ENCODE peak calls at places on chromosomes 11 and 22, in nine cellular contexts. One of them, this sample, is unnamed.

GRCh38 chr22:26949193-26949592 is 291.8 kb downstream of the MIAT start:
- DNase-seq in activated T-helper 1 cell treated with anti-CD3 and anti-CD28 coated beads, Interleukin-2, amount 50 U/mL, for 16 hours: no peak
- DNase-seq in astrocyte of the spinal cord: no peak
- DNase-seq in stimulated activated naive CD4-positive, alpha-beta T cell: no peak
- DNase-seq in lower leg skin: no peak
- DNase-seq in activated CD8-positive, alpha-beta memory T cell treated with anti-CD3 and anti-CD28 coated beads, Interleukin-2, amount 10 ng/mL, durations not matched to agents 7 days and 5 days: no peak
- DNase-seq in CD8-positive, alpha-beta memory T cell: no peak
- DNase-seq in activated CD4-positive, alpha-beta T cell treated with anti-CD3 and anti-CD28 coated beads, Interleukin-2, amount 10 ng/mL, durations not matched to agents 24 days and 14 days: peak; percentile 71
- DNase-seq in epithelial cell of esophagus: peak; percentile 24
- DNase-seq in this sample: peak; percentile 11

GRCh38 chr11:21582791-21583190 is 610.1 kb upstream of the ANO5 start:
- DNase-seq in activated T-helper 1 cell treated with anti-CD3 and anti-CD28 coated beads, Interleukin-2, amount 50 U/mL, for 16 hours: no peak
- DNase-seq in astrocyte of the spinal cord: no peak
- DNase-seq in stimulated activated naive CD4-positive, alpha-beta T cell: no peak
- DNase-seq in activated CD4-positive, alpha-beta T cell treated with anti-CD3 and anti-CD28 coated beads, Interleukin-2, amount 10 ng/mL, durations not matched to agents 24 days and 14 days: no peak
- DNase-seq in epithelial cell of esophagus: no peak
- DNase-seq in CD8-positive, alpha-beta memory T cell: no peak
- DNase-seq in activated CD8-positive, alpha-beta memory T cell treated with anti-CD3 and anti-CD28 coated beads, Interleukin-2, amount 10 ng/mL, durations not matched to agents 7 days and 5 days: no peak
- DNase-seq in lower leg skin: no peak
- DNase-seq in this sample: no peak

GRCh38 chr11:115581871-115582639 is 77.8 kb upstream of the CADM1 start:
- DNase-seq in activated CD8-positive, alpha-beta memory T cell treated with anti-CD3 and anti-CD28 coated beads, Interleukin-2, amount 10 ng/mL, durations not matched to agents 7 days and 5 days: no peak
- DNase-seq in stimulated activated naive CD4-positive, alpha-beta T cell: no peak
- DNase-seq in lower leg skin: no peak
- DNase-seq in epithelial cell of esophagus: no peak
- DNase-seq in activated CD4-positive, alpha-beta T cell treated with anti-CD3 and anti-CD28 coated beads, Interleukin-2, amount 10 ng/mL, durations not matched to agents 24 days and 14 days: no peak
- DNase-seq in activated T-helper 1 cell treated with anti-CD3 and anti-CD28 coated beads, Interleukin-2, amount 50 U/mL, for 16 hours: no peak
- DNase-seq in CD8-positive, alpha-beta memory T cell: no peak
- DNase-seq in astrocyte of the spinal cord: peak; percentile 6
- DNase-seq in this sample: no peak

GRCh38 chr11:112355726-112356125 is 95.1 kb upstream of the PLET1 start:
- DNase-seq in stimulated activated naive CD4-positive, alpha-beta T cell: no peak
- DNase-seq in activated T-helper 1 cell treated with anti-CD3 and anti-CD28 coated beads, Interleukin-2, amount 50 U/mL, for 16 hours: no peak
- DNase-seq in CD8-positive, alpha-beta memory T cell: no peak
- DNase-seq in lower leg skin: no peak
- DNase-seq in astrocyte of the spinal cord: no peak
- DNase-seq in epithelial cell of esophagus: peak; percentile 55
- DNase-seq in activated CD8-positive, alpha-beta memory T cell treated with anti-CD3 and anti-CD28 coated beads, Interleukin-2, amount 10 ng/mL, durations not matched to agents 7 days and 5 days: no peak
- DNase-seq in activated CD4-positive, alpha-beta T cell treated with anti-CD3 and anti-CD28 coated beads, Interleukin-2, amount 10 ng/mL, durations not matched to agents 24 days and 14 days: no peak
- DNase-seq in this sample: peak; percentile 16

GRCh38 chr11:87460842-87461637 is 423.3 kb downstream of the TMEM135 start:
- DNase-seq in activated T-helper 1 cell treated with anti-CD3 and anti-CD28 coated beads, Interleukin-2, amount 50 U/mL, for 16 hours: no peak
- DNase-seq in activated CD8-positive, alpha-beta memory T cell treated with anti-CD3 and anti-CD28 coated beads, Interleukin-2, amount 10 ng/mL, durations not matched to agents 7 days and 5 days: no peak
- DNase-seq in stimulated activated naive CD4-positive, alpha-beta T cell: no peak
- DNase-seq in astrocyte of the spinal cord: no peak
- DNase-seq in CD8-positive, alpha-beta memory T cell: no peak
- DNase-seq in activated CD4-positive, alpha-beta T cell treated with anti-CD3 and anti-CD28 coated beads, Interleukin-2, amount 10 ng/mL, durations not matched to agents 24 days and 14 days: no peak
- DNase-seq in lower leg skin: no peak
- DNase-seq in epithelial cell of esophagus: no peak
- DNase-seq in this sample: no peak

GRCh38 chr11:72007587-72007986 is 8.9 kb downstream of the IL18BP start:
- DNase-seq in stimulated activated naive CD4-positive, alpha-beta T cell: no peak
- DNase-seq in activated T-helper 1 cell treated with anti-CD3 and anti-CD28 coated beads, Interleukin-2, amount 50 U/mL, for 16 hours: no peak
- DNase-seq in activated CD8-positive, alpha-beta memory T cell treated with anti-CD3 and anti-CD28 coated beads, Interleukin-2, amount 10 ng/mL, durations not matched to agents 7 days and 5 days: no peak
- DNase-seq in activated CD4-positive, alpha-beta T cell treated with anti-CD3 and anti-CD28 coated beads, Interleukin-2, amount 10 ng/mL, durations not matched to agents 24 days and 14 days: no peak
- DNase-seq in epithelial cell of esophagus: no peak
- DNase-seq in lower leg skin: no peak
- DNase-seq in astrocyte of the spinal cord: no peak
- DNase-seq in CD8-positive, alpha-beta memory T cell: no peak
- DNase-seq in this sample: no peak

GRCh38 chr11:8988329-8989234 is 15.2 kb downstream of the NRIP3 start:
- DNase-seq in activated CD4-positive, alpha-beta T cell treated with anti-CD3 and anti-CD28 coated beads, Interleukin-2, amount 10 ng/mL, durations not matched to agents 24 days and 14 days: no peak
- DNase-seq in lower leg skin: no peak
- DNase-seq in stimulated activated naive CD4-positive, alpha-beta T cell: no peak
- DNase-seq in epithelial cell of esophagus: peak; percentile 71
- DNase-seq in activated T-helper 1 cell treated with anti-CD3 and anti-CD28 coated beads, Interleukin-2, amount 50 U/mL, for 16 hours: no peak
- DNase-seq in activated CD8-positive, alpha-beta memory T cell treated with anti-CD3 and anti-CD28 coated beads, Interleukin-2, amount 10 ng/mL, durations not matched to agents 7 days and 5 days: no peak
- DNase-seq in CD8-positive, alpha-beta memory T cell: no peak
- DNase-seq in astrocyte of the spinal cord: peak; percentile 24
- DNase-seq in this sample: no peak

GRCh38 chr11:71207563-71207962 is 44.8 kb downstream of the SHANK2 start:
- DNase-seq in epithelial cell of esophagus: no peak
- DNase-seq in CD8-positive, alpha-beta memory T cell: no peak
- DNase-seq in lower leg skin: no peak
- DNase-seq in activated CD8-positive, alpha-beta memory T cell treated with anti-CD3 and anti-CD28 coated beads, Interleukin-2, amount 10 ng/mL, durations not matched to agents 7 days and 5 days: no peak
- DNase-seq in activated CD4-positive, alpha-beta T cell treated with anti-CD3 and anti-CD28 coated beads, Interleukin-2, amount 10 ng/mL, durations not matched to agents 24 days and 14 days: no peak
- DNase-seq in astrocyte of the spinal cord: no peak
- DNase-seq in stimulated activated naive CD4-positive, alpha-beta T cell: no peak
- DNase-seq in activated T-helper 1 cell treated with anti-CD3 and anti-CD28 coated beads, Interleukin-2, amount 50 U/mL, for 16 hours: no peak
- DNase-seq in this sample: no peak

GRCh38 chr11:8063319-8063718 is 17.7 kb upstream of the TUB start:
- DNase-seq in stimulated activated naive CD4-positive, alpha-beta T cell: no peak
- DNase-seq in activated T-helper 1 cell treated with anti-CD3 and anti-CD28 coated beads, Interleukin-2, amount 50 U/mL, for 16 hours: no peak
- DNase-seq in activated CD4-positive, alpha-beta T cell treated with anti-CD3 and anti-CD28 coated beads, Interleukin-2, amount 10 ng/mL, durations not matched to agents 24 days and 14 days: no peak
- DNase-seq in CD8-positive, alpha-beta memory T cell: no peak
- DNase-seq in lower leg skin: no peak
- DNase-seq in activated CD8-positive, alpha-beta memory T cell treated with anti-CD3 and anti-CD28 coated beads, Interleukin-2, amount 10 ng/mL, durations not matched to agents 7 days and 5 days: peak; percentile 29
- DNase-seq in epithelial cell of esophagus: no peak
- DNase-seq in astrocyte of the spinal cord: no peak
- DNase-seq in this sample: no peak

GRCh38 chr11:61820174-61820573 is 3.4 kb upstream of the FADS1 start:
- DNase-seq in astrocyte of the spinal cord: peak; percentile 20
- DNase-seq in stimulated activated naive CD4-positive, alpha-beta T cell: no peak
- DNase-seq in activated T-helper 1 cell treated with anti-CD3 and anti-CD28 coated beads, Interleukin-2, amount 50 U/mL, for 16 hours: no peak
- DNase-seq in epithelial cell of esophagus: peak; percentile 88
- DNase-seq in activated CD8-positive, alpha-beta memory T cell treated with anti-CD3 and anti-CD28 coated beads, Interleukin-2, amount 10 ng/mL, durations not matched to agents 7 days and 5 days: no peak
- DNase-seq in lower leg skin: no peak
- DNase-seq in CD8-positive, alpha-beta memory T cell: no peak
- DNase-seq in activated CD4-positive, alpha-beta T cell treated with anti-CD3 and anti-CD28 coated beads, Interleukin-2, amount 10 ng/mL, durations not matched to agents 24 days and 14 days: no peak
- DNase-seq in this sample: no peak

GRCh38 chr22:50677493-50678217 is 5.0 kb downstream of the SHANK3 start:
- DNase-seq in astrocyte of the spinal cord: no peak
- DNase-seq in stimulated activated naive CD4-positive, alpha-beta T cell: no peak
- DNase-seq in lower leg skin: no peak
- DNase-seq in CD8-positive, alpha-beta memory T cell: no peak
- DNase-seq in activated CD4-positive, alpha-beta T cell treated with anti-CD3 and anti-CD28 coated beads, Interleukin-2, amount 10 ng/mL, durations not matched to agents 24 days and 14 days: no peak
- DNase-seq in activated T-helper 1 cell treated with anti-CD3 and anti-CD28 coated beads, Interleukin-2, amount 50 U/mL, for 16 hours: no peak
- DNase-seq in epithelial cell of esophagus: peak; percentile 27
- DNase-seq in activated CD8-positive, alpha-beta memory T cell treated with anti-CD3 and anti-CD28 coated beads, Interleukin-2, amount 10 ng/mL, durations not matched to agents 7 days and 5 days: peak; percentile 33
- DNase-seq in this sample: no peak

GRCh38 chr11:117814766-117815261 is 9.7 kb downstream of the FXYD2 start:
- DNase-seq in activated T-helper 1 cell treated with anti-CD3 and anti-CD28 coated beads, Interleukin-2, amount 50 U/mL, for 16 hours: peak; percentile 58
- DNase-seq in stimulated activated naive CD4-positive, alpha-beta T cell: peak; percentile 56
- DNase-seq in activated CD4-positive, alpha-beta T cell treated with anti-CD3 and anti-CD28 coated beads, Interleukin-2, amount 10 ng/mL, durations not matched to agents 24 days and 14 days: peak; percentile 92
- DNase-seq in epithelial cell of esophagus: peak; percentile 14
- DNase-seq in astrocyte of the spinal cord: peak; percentile 27
- DNase-seq in lower leg skin: peak; percentile 70
- DNase-seq in CD8-positive, alpha-beta memory T cell: peak; percentile 71
- DNase-seq in activated CD8-positive, alpha-beta memory T cell treated with anti-CD3 and anti-CD28 coated beads, Interleukin-2, amount 10 ng/mL, durations not matched to agents 7 days and 5 days: peak; percentile 94
- DNase-seq in this sample: no peak

GRCh38 chr11:21174781-21175180 is 505.4 kb downstream of the NELL1 start:
- DNase-seq in epithelial cell of esophagus: peak; percentile 63
- DNase-seq in activated T-helper 1 cell treated with anti-CD3 and anti-CD28 coated beads, Interleukin-2, amount 50 U/mL, for 16 hours: no peak
- DNase-seq in lower leg skin: no peak
- DNase-seq in activated CD4-positive, alpha-beta T cell treated with anti-CD3 and anti-CD28 coated beads, Interleukin-2, amount 10 ng/mL, durations not matched to agents 24 days and 14 days: no peak
- DNase-seq in astrocyte of the spinal cord: no peak
- DNase-seq in activated CD8-positive, alpha-beta memory T cell treated with anti-CD3 and anti-CD28 coated beads, Interleukin-2, amount 10 ng/mL, durations not matched to agents 7 days and 5 days: no peak
- DNase-seq in CD8-positive, alpha-beta memory T cell: no peak
- DNase-seq in stimulated activated naive CD4-positive, alpha-beta T cell: no peak
- DNase-seq in this sample: no peak

GRCh38 chr22:46156031-46156430 is 5.7 kb downstream of the PPARA start:
- DNase-seq in CD8-positive, alpha-beta memory T cell: no peak
- DNase-seq in astrocyte of the spinal cord: no peak
- DNase-seq in stimulated activated naive CD4-positive, alpha-beta T cell: no peak
- DNase-seq in lower leg skin: no peak
- DNase-seq in activated CD8-positive, alpha-beta memory T cell treated with anti-CD3 and anti-CD28 coated beads, Interleukin-2, amount 10 ng/mL, durations not matched to agents 7 days and 5 days: no peak
- DNase-seq in activated T-helper 1 cell treated with anti-CD3 and anti-CD28 coated beads, Interleukin-2, amount 50 U/mL, for 16 hours: no peak
- DNase-seq in activated CD4-positive, alpha-beta T cell treated with anti-CD3 and anti-CD28 coated beads, Interleukin-2, amount 10 ng/mL, durations not matched to agents 24 days and 14 days: no peak
- DNase-seq in epithelial cell of esophagus: no peak
- DNase-seq in this sample: no peak

GRCh38 chr22:31271026-31271425 is 21.3 kb downstream of the PIK3IP1 start:
- DNase-seq in astrocyte of the spinal cord: no peak
- DNase-seq in stimulated activated naive CD4-positive, alpha-beta T cell: no peak
- DNase-seq in activated CD4-positive, alpha-beta T cell treated with anti-CD3 and anti-CD28 coated beads, Interleukin-2, amount 10 ng/mL, durations not matched to agents 24 days and 14 days: no peak
- DNase-seq in CD8-positive, alpha-beta memory T cell: no peak
- DNase-seq in activated CD8-positive, alpha-beta memory T cell treated with anti-CD3 and anti-CD28 coated beads, Interleukin-2, amount 10 ng/mL, durations not matched to agents 7 days and 5 days: no peak
- DNase-seq in epithelial cell of esophagus: no peak
- DNase-seq in lower leg skin: no peak
- DNase-seq in activated T-helper 1 cell treated with anti-CD3 and anti-CD28 coated beads, Interleukin-2, amount 50 U/mL, for 16 hours: no peak
- DNase-seq in this sample: no peak

GRCh38 chr11:61035086-61035835 is 63.8 kb downstream of the CD6 start:
- DNase-seq in activated CD4-positive, alpha-beta T cell treated with anti-CD3 and anti-CD28 coated beads, Interleukin-2, amount 10 ng/mL, durations not matched to agents 24 days and 14 days: peak; percentile 72
- DNase-seq in epithelial cell of esophagus: no peak
- DNase-seq in activated T-helper 1 cell treated with anti-CD3 and anti-CD28 coated beads, Interleukin-2, amount 50 U/mL, for 16 hours: no peak
- DNase-seq in activated CD8-positive, alpha-beta memory T cell treated with anti-CD3 and anti-CD28 coated beads, Interleukin-2, amount 10 ng/mL, durations not matched to agents 7 days and 5 days: no peak
- DNase-seq in stimulated activated naive CD4-positive, alpha-beta T cell: no peak
- DNase-seq in CD8-positive, alpha-beta memory T cell: no peak
- DNase-seq in lower leg skin: no peak
- DNase-seq in astrocyte of the spinal cord: no peak
- DNase-seq in this sample: no peak

GRCh38 chr11:2599561-2600189 is 100.1 kb downstream of the KCNQ1OT1 start:
- DNase-seq in astrocyte of the spinal cord: no peak
- DNase-seq in stimulated activated naive CD4-positive, alpha-beta T cell: no peak
- DNase-seq in epithelial cell of esophagus: no peak
- DNase-seq in lower leg skin: no peak
- DNase-seq in CD8-positive, alpha-beta memory T cell: no peak
- DNase-seq in activated T-helper 1 cell treated with anti-CD3 and anti-CD28 coated beads, Interleukin-2, amount 50 U/mL, for 16 hours: no peak
- DNase-seq in activated CD4-positive, alpha-beta T cell treated with anti-CD3 and anti-CD28 coated beads, Interleukin-2, amount 10 ng/mL, durations not matched to agents 24 days and 14 days: no peak
- DNase-seq in activated CD8-positive, alpha-beta memory T cell treated with anti-CD3 and anti-CD28 coated beads, Interleukin-2, amount 10 ng/mL, durations not matched to agents 7 days and 5 days: no peak
- DNase-seq in this sample: no peak

GRCh38 chr11:45182902-45183301 is 36.5 kb downstream of the PRDM11 start:
- DNase-seq in epithelial cell of esophagus: peak; percentile 53
- DNase-seq in astrocyte of the spinal cord: no peak
- DNase-seq in lower leg skin: no peak
- DNase-seq in CD8-positive, alpha-beta memory T cell: no peak
- DNase-seq in activated CD4-positive, alpha-beta T cell treated with anti-CD3 and anti-CD28 coated beads, Interleukin-2, amount 10 ng/mL, durations not matched to agents 24 days and 14 days: no peak
- DNase-seq in activated T-helper 1 cell treated with anti-CD3 and anti-CD28 coated beads, Interleukin-2, amount 50 U/mL, for 16 hours: no peak
- DNase-seq in activated CD8-positive, alpha-beta memory T cell treated with anti-CD3 and anti-CD28 coated beads, Interleukin-2, amount 10 ng/mL, durations not matched to agents 7 days and 5 days: no peak
- DNase-seq in stimulated activated naive CD4-positive, alpha-beta T cell: no peak
- DNase-seq in this sample: no peak

GRCh38 chr11:12889243-12889642 is 119.9 kb upstream of the RASSF10 start:
- DNase-seq in epithelial cell of esophagus: peak; percentile 54
- DNase-seq in astrocyte of the spinal cord: peak; percentile 75
- DNase-seq in CD8-positive, alpha-beta memory T cell: no peak
- DNase-seq in activated CD4-positive, alpha-beta T cell treated with anti-CD3 and anti-CD28 coated beads, Interleukin-2, amount 10 ng/mL, durations not matched to agents 24 days and 14 days: no peak
- DNase-seq in activated T-helper 1 cell treated with anti-CD3 and anti-CD28 coated beads, Interleukin-2, amount 50 U/mL, for 16 hours: no peak
- DNase-seq in activated CD8-positive, alpha-beta memory T cell treated with anti-CD3 and anti-CD28 coated beads, Interleukin-2, amount 10 ng/mL, durations not matched to agents 7 days and 5 days: no peak
- DNase-seq in lower leg skin: no peak
- DNase-seq in stimulated activated naive CD4-positive, alpha-beta T cell: no peak
- DNase-seq in this sample: no peak

GRCh38 chr22:29268511-29269229 is 602 bp downstream of the EWSR1 start:
- DNase-seq in astrocyte of the spinal cord: peak; percentile 82
- DNase-seq in activated CD4-positive, alpha-beta T cell treated with anti-CD3 and anti-CD28 coated beads, Interleukin-2, amount 10 ng/mL, durations not matched to agents 24 days and 14 days: peak; percentile 82
- DNase-seq in lower leg skin: peak; percentile 34
- DNase-seq in CD8-positive, alpha-beta memory T cell: peak; percentile 50
- DNase-seq in epithelial cell of esophagus: peak; percentile 45
- DNase-seq in activated CD8-positive, alpha-beta memory T cell treated with anti-CD3 and anti-CD28 coated beads, Interleukin-2, amount 10 ng/mL, durations not matched to agents 7 days and 5 days: peak; percentile 61
- DNase-seq in activated T-helper 1 cell treated with anti-CD3 and anti-CD28 coated beads, Interleukin-2, amount 50 U/mL, for 16 hours: peak; percentile 18
- DNase-seq in stimulated activated naive CD4-positive, alpha-beta T cell: peak; percentile 39
- DNase-seq in this sample: peak; percentile 45